ENCODE peak calls at places on chromosomes 7 and 10, in eight cellular contexts. One of them, this sample, is unnamed.

GRCh38 chr10:86178401-86179142 is 188.0 kb downstream of the GRID1 start:
- DNase-seq in neural progenitor cell: peak
- DNase-seq in stimulated activated CD8-positive, alpha-beta memory T cell treated with anti-CD3 and anti-CD28 coated beads, Interleukin-4, amount 100 ng/mL, for 1 hour: no peak
- DNase-seq in HTR-8/SVneo: peak
- DNase-seq in ELR: peak
- DNase-seq in Kasumi-1: peak
- DNase-seq in mucosa of gallbladder: no peak
- DNase-seq in lower leg skin: peak
- DNase-seq in this sample: no peak

GRCh38 chr7:141704112-141704511 is 2.1 kb upstream of the DENND11 start:
- DNase-seq in neural progenitor cell: no peak
- DNase-seq in stimulated activated CD8-positive, alpha-beta memory T cell treated with anti-CD3 and anti-CD28 coated beads, Interleukin-4, amount 100 ng/mL, for 1 hour: no peak
- DNase-seq in HTR-8/SVneo: no peak
- DNase-seq in ELR: no peak
- DNase-seq in Kasumi-1: no peak
- DNase-seq in mucosa of gallbladder: no peak
- DNase-seq in lower leg skin: no peak
- DNase-seq in this sample: no peak

GRCh38 chr7:32506266-32507054 is 11.2 kb downstream of the AVL9 start:
- DNase-seq in neural progenitor cell: no peak
- DNase-seq in stimulated activated CD8-positive, alpha-beta memory T cell treated with anti-CD3 and anti-CD28 coated beads, Interleukin-4, amount 100 ng/mL, for 1 hour: no peak
- DNase-seq in HTR-8/SVneo: peak
- DNase-seq in ELR: peak
- DNase-seq in Kasumi-1: no peak
- DNase-seq in mucosa of gallbladder: no peak
- DNase-seq in lower leg skin: no peak
- DNase-seq in this sample: peak

GRCh38 chr7:103031781-103032180 is 42.8 kb downstream of the FBXL13 start:
- DNase-seq in neural progenitor cell: no peak
- DNase-seq in stimulated activated CD8-positive, alpha-beta memory T cell treated with anti-CD3 and anti-CD28 coated beads, Interleukin-4, amount 100 ng/mL, for 1 hour: no peak
- DNase-seq in HTR-8/SVneo: no peak
- DNase-seq in ELR: peak
- DNase-seq in Kasumi-1: no peak
- DNase-seq in mucosa of gallbladder: no peak
- DNase-seq in lower leg skin: no peak
- DNase-seq in this sample: no peak

GRCh38 chr10:8659982-8660381 is 605.5 kb downstream of the GATA3 start:
- DNase-seq in neural progenitor cell: no peak
- DNase-seq in stimulated activated CD8-positive, alpha-beta memory T cell treated with anti-CD3 and anti-CD28 coated beads, Interleukin-4, amount 100 ng/mL, for 1 hour: no peak
- DNase-seq in HTR-8/SVneo: no peak
- DNase-seq in ELR: no peak
- DNase-seq in Kasumi-1: no peak
- DNase-seq in mucosa of gallbladder: no peak
- DNase-seq in lower leg skin: no peak
- DNase-seq in this sample: no peak

GRCh38 chr7:99380823-99381663 is 6.5 kb downstream of the ARPC1B start:
- DNase-seq in neural progenitor cell: no peak
- DNase-seq in stimulated activated CD8-positive, alpha-beta memory T cell treated with anti-CD3 and anti-CD28 coated beads, Interleukin-4, amount 100 ng/mL, for 1 hour: peak
- DNase-seq in HTR-8/SVneo: no peak
- DNase-seq in ELR: no peak
- DNase-seq in Kasumi-1: no peak
- DNase-seq in mucosa of gallbladder: no peak
- DNase-seq in lower leg skin: no peak
- DNase-seq in this sample: no peak

GRCh38 chr7:87003872-87004798 is 55.3 kb downstream of the ELAPOR2 start:
- DNase-seq in neural progenitor cell: no peak
- DNase-seq in stimulated activated CD8-positive, alpha-beta memory T cell treated with anti-CD3 and anti-CD28 coated beads, Interleukin-4, amount 100 ng/mL, for 1 hour: no peak
- DNase-seq in HTR-8/SVneo: no peak
- DNase-seq in ELR: no peak
- DNase-seq in Kasumi-1: no peak
- DNase-seq in mucosa of gallbladder: no peak
- DNase-seq in lower leg skin: no peak
- DNase-seq in this sample: no peak

GRCh38 chr7:103499976-103500375 is 54.0 kb upstream of the SLC26A5 start:
- DNase-seq in neural progenitor cell: no peak
- DNase-seq in stimulated activated CD8-positive, alpha-beta memory T cell treated with anti-CD3 and anti-CD28 coated beads, Interleukin-4, amount 100 ng/mL, for 1 hour: no peak
- DNase-seq in HTR-8/SVneo: no peak
- DNase-seq in ELR: peak
- DNase-seq in Kasumi-1: no peak
- DNase-seq in mucosa of gallbladder: no peak
- DNase-seq in lower leg skin: no peak
- DNase-seq in this sample: no peak

GRCh38 chr10:88152720-88153119 is 289.3 kb downstream of the PTEN start:
- DNase-seq in neural progenitor cell: no peak
- DNase-seq in stimulated activated CD8-positive, alpha-beta memory T cell treated with anti-CD3 and anti-CD28 coated beads, Interleukin-4, amount 100 ng/mL, for 1 hour: no peak
- DNase-seq in HTR-8/SVneo: peak
- DNase-seq in ELR: peak
- DNase-seq in Kasumi-1: peak
- DNase-seq in mucosa of gallbladder: no peak
- DNase-seq in lower leg skin: peak
- DNase-seq in this sample: peak

GRCh38 chr10:12768156-12768731 is 233.3 kb downstream of the CCDC3 start:
- DNase-seq in neural progenitor cell: peak
- DNase-seq in stimulated activated CD8-positive, alpha-beta memory T cell treated with anti-CD3 and anti-CD28 coated beads, Interleukin-4, amount 100 ng/mL, for 1 hour: no peak
- DNase-seq in HTR-8/SVneo: peak
- DNase-seq in ELR: peak
- DNase-seq in Kasumi-1: no peak
- DNase-seq in mucosa of gallbladder: no peak
- DNase-seq in lower leg skin: no peak
- DNase-seq in this sample: no peak

GRCh38 chr10:84173543-84173942 is at the start of gene GPR15LG:
- DNase-seq in neural progenitor cell: no peak
- DNase-seq in stimulated activated CD8-positive, alpha-beta memory T cell treated with anti-CD3 and anti-CD28 coated beads, Interleukin-4, amount 100 ng/mL, for 1 hour: no peak
- DNase-seq in HTR-8/SVneo: no peak
- DNase-seq in ELR: no peak
- DNase-seq in Kasumi-1: no peak
- DNase-seq in mucosa of gallbladder: no peak
- DNase-seq in lower leg skin: peak
- DNase-seq in this sample: no peak

GRCh38 chr10:131786756-131787605 is 113.8 kb upstream of the PPP2R2D start:
- DNase-seq in neural progenitor cell: peak
- DNase-seq in stimulated activated CD8-positive, alpha-beta memory T cell treated with anti-CD3 and anti-CD28 coated beads, Interleukin-4, amount 100 ng/mL, for 1 hour: no peak
- DNase-seq in HTR-8/SVneo: no peak
- DNase-seq in ELR: peak
- DNase-seq in Kasumi-1: peak
- DNase-seq in mucosa of gallbladder: peak
- DNase-seq in lower leg skin: peak
- DNase-seq in this sample: no peak

GRCh38 chr7:129952164-129952652 is 552 bp downstream of the UBE2H start:
- DNase-seq in neural progenitor cell: peak
- DNase-seq in stimulated activated CD8-positive, alpha-beta memory T cell treated with anti-CD3 and anti-CD28 coated beads, Interleukin-4, amount 100 ng/mL, for 1 hour: no peak
- DNase-seq in HTR-8/SVneo: peak
- DNase-seq in ELR: peak
- DNase-seq in Kasumi-1: peak
- DNase-seq in mucosa of gallbladder: peak
- DNase-seq in lower leg skin: peak
- DNase-seq in this sample: no peak

GRCh38 chr7:151091431-151091830 is 5.2 kb downstream of the AGAP3 start:
- DNase-seq in neural progenitor cell: peak
- DNase-seq in stimulated activated CD8-positive, alpha-beta memory T cell treated with anti-CD3 and anti-CD28 coated beads, Interleukin-4, amount 100 ng/mL, for 1 hour: no peak
- DNase-seq in HTR-8/SVneo: no peak
- DNase-seq in ELR: peak
- DNase-seq in Kasumi-1: peak
- DNase-seq in mucosa of gallbladder: no peak
- DNase-seq in lower leg skin: no peak
- DNase-seq in this sample: no peak

GRCh38 chr10:133013478-133013877 is 71.1 kb upstream of the CFAP46 start:
- DNase-seq in neural progenitor cell: no peak
- DNase-seq in stimulated activated CD8-positive, alpha-beta memory T cell treated with anti-CD3 and anti-CD28 coated beads, Interleukin-4, amount 100 ng/mL, for 1 hour: no peak
- DNase-seq in HTR-8/SVneo: no peak
- DNase-seq in ELR: no peak
- DNase-seq in Kasumi-1: peak
- DNase-seq in mucosa of gallbladder: peak
- DNase-seq in lower leg skin: no peak
- DNase-seq in this sample: no peak

GRCh38 chr10:34815174-34816066 is at the start of gene PARD3:
- DNase-seq in neural progenitor cell: peak
- DNase-seq in stimulated activated CD8-positive, alpha-beta memory T cell treated with anti-CD3 and anti-CD28 coated beads, Interleukin-4, amount 100 ng/mL, for 1 hour: no peak
- DNase-seq in HTR-8/SVneo: peak
- DNase-seq in ELR: peak
- DNase-seq in Kasumi-1: peak
- DNase-seq in mucosa of gallbladder: peak
- DNase-seq in lower leg skin: peak
- DNase-seq in this sample: no peak

GRCh38 chr7:54839538-54840213 is 80.7 kb upstream of the SEC61G start:
- DNase-seq in neural progenitor cell: peak
- DNase-seq in stimulated activated CD8-positive, alpha-beta memory T cell treated with anti-CD3 and anti-CD28 coated beads, Interleukin-4, amount 100 ng/mL, for 1 hour: no peak
- DNase-seq in HTR-8/SVneo: peak
- DNase-seq in ELR: peak
- DNase-seq in Kasumi-1: no peak
- DNase-seq in mucosa of gallbladder: no peak
- DNase-seq in lower leg skin: peak
- DNase-seq in this sample: peak

GRCh38 chr10:119742988-119743646 is 17.3 kb downstream of the INPP5F start:
- DNase-seq in neural progenitor cell: no peak
- DNase-seq in stimulated activated CD8-positive, alpha-beta memory T cell treated with anti-CD3 and anti-CD28 coated beads, Interleukin-4, amount 100 ng/mL, for 1 hour: no peak
- DNase-seq in HTR-8/SVneo: no peak
- DNase-seq in ELR: no peak
- DNase-seq in Kasumi-1: no peak
- DNase-seq in mucosa of gallbladder: no peak
- DNase-seq in lower leg skin: no peak
- DNase-seq in this sample: no peak

GRCh38 chr7:107166702-107167426 is 1.9 kb upstream of the HBP1 start:
- DNase-seq in neural progenitor cell: no peak
- DNase-seq in stimulated activated CD8-positive, alpha-beta memory T cell treated with anti-CD3 and anti-CD28 coated beads, Interleukin-4, amount 100 ng/mL, for 1 hour: no peak
- DNase-seq in HTR-8/SVneo: no peak
- DNase-seq in ELR: peak
- DNase-seq in Kasumi-1: no peak
- DNase-seq in mucosa of gallbladder: no peak
- DNase-seq in lower leg skin: no peak
- DNase-seq in this sample: no peak

GRCh38 chr7:92794386-92794785 is 42.0 kb downstream of the CDK6 start:
- DNase-seq in neural progenitor cell: no peak
- DNase-seq in stimulated activated CD8-positive, alpha-beta memory T cell treated with anti-CD3 and anti-CD28 coated beads, Interleukin-4, amount 100 ng/mL, for 1 hour: no peak
- DNase-seq in HTR-8/SVneo: no peak
- DNase-seq in ELR: no peak
- DNase-seq in Kasumi-1: no peak
- DNase-seq in mucosa of gallbladder: no peak
- DNase-seq in lower leg skin: no peak
- DNase-seq in this sample: no peak

GRCh38 chr7:601573-602340 is 82.1 kb upstream of the PDGFA start:
- DNase-seq in neural progenitor cell: no peak
- DNase-seq in stimulated activated CD8-positive, alpha-beta memory T cell treated with anti-CD3 and anti-CD28 coated beads, Interleukin-4, amount 100 ng/mL, for 1 hour: peak
- DNase-seq in HTR-8/SVneo: no peak
- DNase-seq in ELR: no peak
- DNase-seq in Kasumi-1: no peak
- DNase-seq in mucosa of gallbladder: peak
- DNase-seq in lower leg skin: peak
- DNase-seq in this sample: no peak

GRCh38 chr7:158959954-158960353 is 103.6 kb downstream of the DYNC2I1 start:
- DNase-seq in neural progenitor cell: no peak
- DNase-seq in stimulated activated CD8-positive, alpha-beta memory T cell treated with anti-CD3 and anti-CD28 coated beads, Interleukin-4, amount 100 ng/mL, for 1 hour: no peak
- DNase-seq in HTR-8/SVneo: no peak
- DNase-seq in ELR: no peak
- DNase-seq in Kasumi-1: no peak
- DNase-seq in mucosa of gallbladder: no peak
- DNase-seq in lower leg skin: no peak
- DNase-seq in this sample: no peak

GRCh38 chr7:72336382-72336886 is 75.7 kb downstream of the CALN1 start:
- DNase-seq in neural progenitor cell: peak
- DNase-seq in stimulated activated CD8-positive, alpha-beta memory T cell treated with anti-CD3 and anti-CD28 coated beads, Interleukin-4, amount 100 ng/mL, for 1 hour: no peak
- DNase-seq in HTR-8/SVneo: no peak
- DNase-seq in ELR: no peak
- DNase-seq in Kasumi-1: no peak
- DNase-seq in mucosa of gallbladder: no peak
- DNase-seq in lower leg skin: no peak
- DNase-seq in this sample: no peak

GRCh38 chr10:67487199-67487598 is 208.8 kb downstream of the CTNNA3 start:
- DNase-seq in neural progenitor cell: no peak
- DNase-seq in stimulated activated CD8-positive, alpha-beta memory T cell treated with anti-CD3 and anti-CD28 coated beads, Interleukin-4, amount 100 ng/mL, for 1 hour: no peak
- DNase-seq in HTR-8/SVneo: no peak
- DNase-seq in ELR: no peak
- DNase-seq in Kasumi-1: no peak
- DNase-seq in mucosa of gallbladder: no peak
- DNase-seq in lower leg skin: no peak
- DNase-seq in this sample: no peak

GRCh38 chr7:732094-732541 is 5.0 kb upstream of the PRKAR1B start:
- DNase-seq in neural progenitor cell: no peak
- DNase-seq in stimulated activated CD8-positive, alpha-beta memory T cell treated with anti-CD3 and anti-CD28 coated beads, Interleukin-4, amount 100 ng/mL, for 1 hour: no peak
- DNase-seq in HTR-8/SVneo: no peak
- DNase-seq in ELR: no peak
- DNase-seq in Kasumi-1: no peak
- DNase-seq in mucosa of gallbladder: peak
- DNase-seq in lower leg skin: no peak
- DNase-seq in this sample: no peak

GRCh38 chr10:27153855-27154198 is 357 bp downstream of the YME1L1 start:
- DNase-seq in neural progenitor cell: peak
- DNase-seq in stimulated activated CD8-positive, alpha-beta memory T cell treated with anti-CD3 and anti-CD28 coated beads, Interleukin-4, amount 100 ng/mL, for 1 hour: peak
- DNase-seq in HTR-8/SVneo: peak
- DNase-seq in ELR: peak
- DNase-seq in Kasumi-1: peak
- DNase-seq in mucosa of gallbladder: no peak
- DNase-seq in lower leg skin: no peak
- DNase-seq in this sample: no peak

GRCh38 chr10:88693392-88694020 is 12.5 kb upstream of the LIPK start:
- DNase-seq in neural progenitor cell: peak
- DNase-seq in stimulated activated CD8-positive, alpha-beta memory T cell treated with anti-CD3 and anti-CD28 coated beads, Interleukin-4, amount 100 ng/mL, for 1 hour: no peak
- DNase-seq in HTR-8/SVneo: no peak
- DNase-seq in ELR: peak
- DNase-seq in Kasumi-1: peak
- DNase-seq in mucosa of gallbladder: no peak
- DNase-seq in lower leg skin: no peak
- DNase-seq in this sample: no peak

GRCh38 chr10:111707066-111707465 is 476.5 kb downstream of the GPAM start:
- DNase-seq in neural progenitor cell: no peak
- DNase-seq in stimulated activated CD8-positive, alpha-beta memory T cell treated with anti-CD3 and anti-CD28 coated beads, Interleukin-4, amount 100 ng/mL, for 1 hour: no peak
- DNase-seq in HTR-8/SVneo: no peak
- DNase-seq in ELR: no peak
- DNase-seq in Kasumi-1: no peak
- DNase-seq in mucosa of gallbladder: no peak
- DNase-seq in lower leg skin: no peak
- DNase-seq in this sample: no peak

GRCh38 chr10:103545771-103546281 is 52.3 kb downstream of the NEURL1 start:
- DNase-seq in neural progenitor cell: no peak
- DNase-seq in stimulated activated CD8-positive, alpha-beta memory T cell treated with anti-CD3 and anti-CD28 coated beads, Interleukin-4, amount 100 ng/mL, for 1 hour: no peak
- DNase-seq in HTR-8/SVneo: no peak
- DNase-seq in ELR: no peak
- DNase-seq in Kasumi-1: no peak
- DNase-seq in mucosa of gallbladder: no peak
- DNase-seq in lower leg skin: peak
- DNase-seq in this sample: no peak

GRCh38 chr7:22269057-22269456 is 87.9 kb downstream of the RAPGEF5 start:
- DNase-seq in neural progenitor cell: no peak
- DNase-seq in stimulated activated CD8-positive, alpha-beta memory T cell treated with anti-CD3 and anti-CD28 coated beads, Interleukin-4, amount 100 ng/mL, for 1 hour: no peak
- DNase-seq in HTR-8/SVneo: no peak
- DNase-seq in ELR: no peak
- DNase-seq in Kasumi-1: no peak
- DNase-seq in mucosa of gallbladder: no peak
- DNase-seq in lower leg skin: no peak
- DNase-seq in this sample: no peak

GRCh38 chr7:155543011-155543881 is 3.1 kb downstream of the CNPY1 start:
- DNase-seq in neural progenitor cell: no peak
- DNase-seq in stimulated activated CD8-positive, alpha-beta memory T cell treated with anti-CD3 and anti-CD28 coated beads, Interleukin-4, amount 100 ng/mL, for 1 hour: no peak
- DNase-seq in HTR-8/SVneo: no peak
- DNase-seq in ELR: no peak
- DNase-seq in Kasumi-1: no peak
- DNase-seq in mucosa of gallbladder: no peak
- DNase-seq in lower leg skin: no peak
- DNase-seq in this sample: no peak

GRCh38 chr10:131899695-131900349 is 986 bp upstream of the PPP2R2D start:
- DNase-seq in neural progenitor cell: peak
- DNase-seq in stimulated activated CD8-positive, alpha-beta memory T cell treated with anti-CD3 and anti-CD28 coated beads, Interleukin-4, amount 100 ng/mL, for 1 hour: no peak
- DNase-seq in HTR-8/SVneo: no peak
- DNase-seq in ELR: peak
- DNase-seq in Kasumi-1: peak
- DNase-seq in mucosa of gallbladder: no peak
- DNase-seq in lower leg skin: no peak
- DNase-seq in this sample: no peak

GRCh38 chr10:103555321-103555649 is 61.8 kb downstream of the NEURL1 start:
- DNase-seq in neural progenitor cell: no peak
- DNase-seq in stimulated activated CD8-positive, alpha-beta memory T cell treated with anti-CD3 and anti-CD28 coated beads, Interleukin-4, amount 100 ng/mL, for 1 hour: no peak
- DNase-seq in HTR-8/SVneo: no peak
- DNase-seq in ELR: no peak
- DNase-seq in Kasumi-1: no peak
- DNase-seq in mucosa of gallbladder: no peak
- DNase-seq in lower leg skin: no peak
- DNase-seq in this sample: no peak

GRCh38 chr10:77016278-77016815 is 621.3 kb downstream of the KCNMA1 start:
- DNase-seq in neural progenitor cell: no peak
- DNase-seq in stimulated activated CD8-positive, alpha-beta memory T cell treated with anti-CD3 and anti-CD28 coated beads, Interleukin-4, amount 100 ng/mL, for 1 hour: no peak
- DNase-seq in HTR-8/SVneo: no peak
- DNase-seq in ELR: no peak
- DNase-seq in Kasumi-1: no peak
- DNase-seq in mucosa of gallbladder: no peak
- DNase-seq in lower leg skin: no peak
- DNase-seq in this sample: no peak